ENCODE peak calls at places on chromosome 19, in seven cellular contexts. D, U, Z, H, W, Q and A are unnamed samples.

GRCh38 chr19:1884719-1885334 is 469 bp downstream of the ABHD17A start:
- DNase-seq in W (no peak), Z (no peak), Q (no peak), D (no peak), H (no peak), U (peak), A (no peak)

GRCh38 chr19:41373993-41374392 is 2.3 kb upstream of the TMEM91 start:
- DNase-seq in W (no peak), D (peak), H (no peak), Z (no peak), Q (peak), U (peak), A (no peak)

GRCh38 chr19:3257071-3257470 is 32.6 kb downstream of the CELF5 start:
- DNase-seq in D (no peak), H (no peak), U (no peak), Q (no peak), W (no peak), Z (no peak), A (no peak)

GRCh38 chr19:18501832-18502231 is 20.0 kb downstream of the ELL start:
- DNase-seq in W (no peak), D (no peak), Q (peak), U (no peak), H (peak), Z (no peak), A (no peak)

GRCh38 chr19:1489463-1489971 is 633 bp downstream of the PCSK4 start:
- DNase-seq in Q (peak), H (no peak), Z (no peak), U (peak), W (no peak), D (no peak), A (peak)

GRCh38 chr19:13208131-13208963 is 58.1 kb downstream of the IER2 start:
- DNase-seq in U (no peak), Z (no peak), D (no peak), Q (peak), H (peak), W (no peak), A (no peak)

GRCh38 chr19:49513746-49514118 is 1.3 kb downstream of the FCGRT start:
- DNase-seq in D (no peak), Q (no peak), U (no peak), H (no peak), Z (no peak), W (no peak), A (no peak)

GRCh38 chr19:17340302-17340870 is 3.0 kb downstream of the GTPBP3 start:
- DNase-seq in W (no peak), H (no peak), Q (peak), Z (no peak), D (no peak), U (no peak), A (no peak)

GRCh38 chr19:18109731-18110671 is 12.4 kb downstream of the MAST3 start:
- DNase-seq in Q (peak), W (no peak), Z (no peak), H (no peak), U (peak), D (peak), A (no peak)

GRCh38 chr19:53552001-53552721 is 14.2 kb downstream of the ZNF331 start:
- DNase-seq in Z (no peak), W (no peak), H (no peak), Q (no peak), D (no peak), U (no peak), A (no peak)

GRCh38 chr19:30666301-30666803 is 294.2 kb downstream of the ZNF536 start:
- DNase-seq in H (peak), Q (peak), U (no peak), D (peak), W (no peak), Z (no peak), A (peak)

GRCh38 chr19:8429044-8429443 is 15.7 kb upstream of the HNRNPM start:
- DNase-seq in W (no peak), Z (no peak), U (no peak), D (no peak), H (no peak), Q (no peak), A (no peak)

GRCh38 chr19:48350856-48351255 is 12.9 kb downstream of the TMEM143 start:
- DNase-seq in U (no peak), Q (no peak), H (no peak), D (no peak), Z (no peak), W (no peak), A (no peak)

GRCh38 chr19:38649305-38650179 is 2.1 kb downstream of the ACTN4 start:
- DNase-seq in H (no peak), Q (peak), D (no peak), W (no peak), U (peak), Z (no peak), A (no peak)